ENCODE peak calls at places on chromosomes 5 and 9, in six cellular contexts. W is tibial nerve, T is fibroblast of gingiva, I is endothelial cell, L is neural progenitor cell, F is colonic mucosa. B is an unnamed sample.

GRCh38 chr9:129253820-129254381 is 75.8 kb upstream of the IER5L start:
- DNase-seq in L (peak), I (no peak), F (no peak), W (peak), T (no peak), B (no peak)

GRCh38 chr9:27471789-27472585 is 52.1 kb upstream of the IFNK start:
- DNase-seq in I (no peak), W (no peak), F (no peak), L (no peak), T (peak), B (no peak)

GRCh38 chr5:41776435-41776834 is 93.8 kb downstream of the OXCT1 start:
- DNase-seq in T (peak), F (no peak), W (no peak), L (no peak), I (no peak), B (no peak)

GRCh38 chr5:106399381-106399780 is 1271.4 kb downstream of the EFNA5 start:
- DNase-seq in I (no peak), W (no peak), L (no peak), F (no peak), T (peak), B (no peak)

GRCh38 chr9:138053321-138053868 is 175.8 kb downstream of the CACNA1B start:
- DNase-seq in T (no peak), L (no peak), I (no peak), W (no peak), F (no peak), B (peak)

GRCh38 chr5:33936004-33936380 is 194 bp upstream of the RXFP3 start:
- DNase-seq in F (peak), T (peak), L (peak), W (peak), I (peak), B (peak)

GRCh38 chr5:405421-405820 is 37.6 kb upstream of the EXOC3 start:
- DNase-seq in L (no peak), I (no peak), W (no peak), F (peak), T (no peak), B (peak)

GRCh38 chr5:150117945-150118560 is 31.7 kb upstream of the CSF1R start:
- DNase-seq in W (peak), F (no peak), T (no peak), I (no peak), L (no peak), B (peak)

GRCh38 chr5:176716320-176716719 is 69.0 kb downstream of the TSPAN17 start:
- DNase-seq in W (no peak), I (no peak), L (no peak), F (no peak), T (peak), B (no peak)

GRCh38 chr5:116459306-116459705 is 115.3 kb downstream of the SEMA6A start:
- DNase-seq in L (no peak), F (no peak), W (no peak), T (no peak), I (no peak), B (no peak)

GRCh38 chr5:78569441-78569840 is 79.1 kb downstream of the LHFPL2 start:
- DNase-seq in T (peak), W (peak), L (peak), I (no peak), F (no peak), B (no peak)

GRCh38 chr5:173659423-173659822 is 43.0 kb upstream of the BOD1 start:
- DNase-seq in F (no peak), I (no peak), L (no peak), T (no peak), W (no peak), B (no peak)

GRCh38 chr5:57176350-57176857 is 2.5 kb downstream of the GPBP1 start:
- DNase-seq in L (no peak), I (no peak), F (no peak), T (peak), W (no peak), B (no peak)

GRCh38 chr9:16192403-16193017 is 639.7 kb downstream of the CCDC171 start:
- DNase-seq in W (no peak), I (no peak), L (no peak), F (no peak), T (peak), B (no peak)

GRCh38 chr5:33311893-33312292 is 128.9 kb upstream of the TARS1 start:
- DNase-seq in I (no peak), F (no peak), L (no peak), T (peak), W (no peak), B (no peak)

GRCh38 chr5:52452098-52452497 is 335.6 kb upstream of the ITGA1 start:
- DNase-seq in L (no peak), W (no peak), T (no peak), F (no peak), I (no peak), B (no peak)

GRCh38 chr9:106745457-106745856 is 117.5 kb upstream of the ZNF462 start:
- DNase-seq in T (peak), I (no peak), W (no peak), L (no peak), F (no peak), B (no peak)

GRCh38 chr5:99614888-99615287 is 686.1 kb upstream of the CHD1 start:
- DNase-seq in W (no peak), L (no peak), T (no peak), I (no peak), F (no peak), B (no peak)

GRCh38 chr5:143837306-143837848 is 25.4 kb downstream of the HMHB1 start:
- DNase-seq in W (no peak), L (no peak), T (peak), I (no peak), F (no peak), B (no peak)

GRCh38 chr9:88890546-88890945 is 100.7 kb upstream of the S1PR3 start:
- DNase-seq in F (no peak), T (no peak), I (no peak), L (no peak), W (no peak), B (no peak)

GRCh38 chr5:35771321-35771720 is 85.4 kb upstream of the IL7R start:
- DNase-seq in W (no peak), F (no peak), T (peak), I (no peak), L (no peak), B (no peak)

GRCh38 chr5:172731286-172732073 is 39.5 kb downstream of the DUSP1 start:
- DNase-seq in F (no peak), W (no peak), I (no peak), T (no peak), L (no peak), B (no peak)

GRCh38 chr5:106825379-106825778 is 845.4 kb downstream of the EFNA5 start:
- DNase-seq in L (no peak), W (no peak), T (peak), I (no peak), F (no peak), B (no peak)

GRCh38 chr9:34279431-34279830 is 49.6 kb downstream of the KIF24 start:
- DNase-seq in I (no peak), T (no peak), L (no peak), W (no peak), F (no peak), B (no peak)

GRCh38 chr5:142881076-142881466 is 110.9 kb downstream of the ARHGAP26 start:
- DNase-seq in L (peak), F (no peak), T (peak), I (no peak), W (no peak), B (peak)

GRCh38 chr5:159817262-159818029 is 98.8 kb upstream of the ADRA1B start:
- DNase-seq in W (no peak), T (no peak), L (no peak), F (no peak), I (no peak), B (no peak)

GRCh38 chr5:16552666-16553343 is 64.0 kb downstream of the RETREG1 start:
- DNase-seq in I (peak), F (peak), W (peak), L (peak), T (peak), B (peak)

GRCh38 chr5:150315245-150315644 is 12.5 kb upstream of the ARSI start:
- DNase-seq in T (no peak), F (no peak), W (no peak), I (no peak), L (no peak), B (no peak)

GRCh38 chr5:41071975-41072374 is 833 bp upstream of the MROH2B start:
- DNase-seq in T (peak), L (no peak), I (no peak), W (no peak), F (no peak), B (no peak)

GRCh38 chr9:14529047-14529446 is 164.2 kb downstream of the ZDHHC21 start:
- DNase-seq in W (no peak), L (no peak), F (no peak), I (no peak), T (no peak), B (no peak)